ENCODE peak calls at places on chromosomes 7 and 10, in five cellular contexts. Z, D, T, V and J are unnamed samples.

GRCh38 chr10:47257396-47258120 is 42.4 kb upstream of the GDF10 start:
- DNase-seq in D (no peak), V (no peak), T (peak; percentile 69), Z (no peak), J (no peak)

GRCh38 chr10:125820705-125821104 is 2.4 kb downstream of the UROS start:
- DNase-seq in V (no peak), D (no peak), Z (no peak), T (no peak), J (peak; percentile 51)

GRCh38 chr7:89687266-89687665 is 467.0 kb upstream of the STEAP1 start:
- DNase-seq in Z (no peak), V (no peak), T (no peak), D (no peak), J (no peak)

GRCh38 chr10:3014968-3015367 is 52.4 kb upstream of the PFKP start:
- DNase-seq in D (no peak), Z (no peak), V (no peak), T (no peak), J (no peak)

GRCh38 chr10:27710009-27710408 is 35.6 kb downstream of the MKX start:
- DNase-seq in D (no peak), Z (no peak), T (no peak), V (no peak), J (no peak)

GRCh38 chr10:80265740-80266512 is 23.5 kb downstream of the MAT1A start:
- DNase-seq in Z (peak; percentile 14), V (no peak), D (no peak), T (no peak), J (no peak)

GRCh38 chr7:42373285-42373684 is 136.3 kb upstream of the GLI3 start:
- DNase-seq in Z (no peak), D (no peak), T (no peak), V (no peak), J (no peak)

GRCh38 chr7:36971515-36972139 is 247.3 kb upstream of the AOAH start:
- DNase-seq in Z (no peak), T (no peak), V (no peak), D (no peak), J (no peak)

GRCh38 chr10:35412336-35412735 is 76.0 kb downstream of the CCNY start:
- DNase-seq in V (no peak), T (no peak), Z (no peak), D (no peak), J (no peak)

GRCh38 chr10:104337985-104338735 is at the start of gene ITPRIP:
- DNase-seq in V (no peak), Z (peak; percentile 59), D (peak; percentile 81), T (peak; percentile 91), J (peak; percentile 80)

GRCh38 chr7:129530881-129531391 is 28.6 kb downstream of the SMKR1 start:
- DNase-seq in V (no peak), T (peak; percentile 58), D (peak; percentile 36), Z (no peak), J (no peak)

GRCh38 chr10:76303682-76304316 is 872.4 kb downstream of the LRMDA start:
- DNase-seq in D (peak; percentile 61), T (peak; percentile 86), Z (peak; percentile 63), V (no peak), J (no peak)

GRCh38 chr10:76302491-76302890 is 871.1 kb downstream of the LRMDA start:
- DNase-seq in Z (no peak), D (no peak), V (no peak), T (peak; percentile 71), J (no peak)

GRCh38 chr10:76299501-76299900 is 868.1 kb downstream of the LRMDA start:
- DNase-seq in V (no peak), Z (no peak), D (no peak), T (no peak), J (no peak)

GRCh38 chr10:76302936-76303656 is 871.7 kb downstream of the LRMDA start:
- DNase-seq in D (no peak), Z (no peak), T (peak; percentile 59), V (no peak), J (no peak)

GRCh38 chr10:76301950-76302349 is 870.5 kb downstream of the LRMDA start:
- DNase-seq in D (no peak), V (no peak), Z (no peak), T (no peak), J (no peak)
- TF ChIP-seq CTCF in D (no peak), V (no peak), Z (peak; percentile 23), T (no peak), J (no peak)

DNA sequence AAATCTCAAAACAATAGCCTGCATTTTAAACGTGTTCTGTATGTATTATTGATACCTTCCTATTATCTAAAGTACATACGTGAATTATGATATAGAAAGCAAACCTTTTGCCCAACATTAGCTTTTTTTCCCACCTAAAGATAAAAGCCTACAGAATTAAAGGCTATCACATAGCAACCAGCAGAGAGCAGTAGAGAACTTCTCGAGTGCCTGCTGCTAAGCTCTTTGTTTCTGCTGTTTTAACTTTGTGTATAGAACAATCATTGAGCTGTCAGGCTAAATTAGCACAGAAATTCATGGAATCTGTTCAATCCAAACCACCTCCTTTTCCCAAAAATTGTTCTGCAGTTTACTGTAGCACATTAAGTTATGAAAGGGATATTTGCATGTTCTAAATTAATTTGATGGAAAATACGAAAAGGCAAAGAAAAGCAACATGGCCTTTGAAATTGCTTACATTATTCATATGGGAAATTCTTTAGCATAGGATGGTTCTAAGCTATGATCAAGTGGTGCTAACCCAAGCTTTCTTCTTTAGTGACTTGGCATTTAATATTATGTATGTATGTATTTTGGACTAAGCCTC is 1288.5 kb downstream of the GATA3 start:
- DNase-seq in Z (no peak), D (no peak), V (no peak), T (peak; percentile 54), J (peak; percentile 23)
- TF ChIP-seq CTCF in Z (peak; percentile 90), D (peak; percentile 51), V (peak; percentile 25), T (peak; percentile 76), J (peak; percentile 45)

GRCh38 chr7:152959610-152960009 is 200.1 kb downstream of the ACTR3B start:
- DNase-seq in D (no peak), V (no peak), Z (no peak), T (no peak), J (no peak)
- TF ChIP-seq CTCF in D (no peak), V (no peak), Z (no peak), T (no peak), J (no peak)

DNA sequence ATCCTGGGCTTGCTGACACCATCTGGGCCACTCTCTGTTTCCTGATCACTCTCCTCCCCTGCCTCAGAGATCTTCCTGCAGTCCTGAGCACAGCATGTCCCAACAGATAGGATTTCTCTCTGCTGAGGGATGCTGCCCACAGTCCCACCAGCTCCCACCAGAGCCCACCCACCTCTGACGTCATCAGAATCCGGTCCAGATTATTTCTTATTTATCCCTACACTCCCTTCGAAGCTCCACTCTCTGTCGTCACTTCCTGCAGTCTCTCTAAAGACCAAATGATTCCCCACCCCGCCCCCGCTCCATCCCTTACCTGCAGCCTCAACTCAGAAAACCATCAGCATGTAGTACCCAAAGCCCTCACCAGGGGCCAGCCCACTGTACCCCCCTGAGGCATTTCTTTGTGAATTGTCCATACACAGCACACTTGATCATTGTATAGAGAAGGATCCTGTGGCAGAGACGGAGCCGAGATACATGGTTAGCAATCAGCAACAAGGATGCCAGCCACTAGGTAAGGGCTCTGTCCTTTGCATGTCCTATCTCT is 192.0 kb upstream of the MGMT start:
- DNase-seq in D (no peak), T (no peak), V (no peak), Z (no peak), J (no peak)
- TF ChIP-seq CTCF in D (no peak), T (peak; percentile 7), V (no peak), Z (peak; percentile 44), J (no peak)

GRCh38 chr7:27689045-27689877 is 26.6 kb upstream of the HIBADH start:
- DNase-seq in V (no peak), T (peak; percentile 72), Z (no peak), D (no peak), J (peak; percentile 40)
- TF ChIP-seq CTCF in V (no peak), T (peak; percentile 52), Z (no peak), D (peak; percentile 67), J (peak; percentile 27)

DNA sequence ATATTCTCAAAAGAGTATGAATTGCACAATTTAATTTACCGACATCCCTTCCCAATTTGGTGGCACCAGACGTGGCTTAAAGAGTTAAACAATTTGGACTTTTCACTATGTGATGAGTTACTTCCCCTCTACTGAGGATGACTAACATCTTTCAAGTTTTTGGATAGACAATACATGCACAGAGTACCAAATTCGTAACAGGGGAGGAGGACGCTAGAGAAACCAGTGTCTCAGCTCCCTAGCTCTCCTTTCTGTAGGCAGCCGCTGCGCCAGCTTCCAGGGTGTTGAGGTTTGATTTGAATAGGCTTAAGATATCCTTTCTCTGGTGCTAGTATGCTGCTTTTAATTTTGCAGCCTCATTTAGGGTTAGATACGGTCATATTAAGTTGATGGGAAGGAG is 69.2 kb downstream of the GNA12 start:
- DNase-seq in Z (no peak), V (no peak), D (no peak), T (no peak), J (no peak)
- TF ChIP-seq CTCF in Z (no peak), V (no peak), D (no peak), T (no peak), J (no peak)

GRCh38 chr7:95800787-95801186 is 28.4 kb downstream of the DYNC1I1 start:
- DNase-seq in T (no peak), V (no peak), Z (no peak), D (no peak), J (no peak)

GRCh38 chr7:95793658-95794057 is 21.3 kb downstream of the DYNC1I1 start:
- DNase-seq in Z (no peak), T (no peak), V (no peak), D (no peak), J (no peak)

GRCh38 chr7:95794917-95795515 is 22.7 kb downstream of the DYNC1I1 start:
- DNase-seq in D (no peak), V (no peak), T (peak; percentile 10), Z (no peak), J (no peak)

GRCh38 chr7:95796617-95797016 is 24.3 kb downstream of the DYNC1I1 start:
- DNase-seq in T (no peak), V (no peak), D (no peak), Z (no peak), J (no peak)

DNA sequence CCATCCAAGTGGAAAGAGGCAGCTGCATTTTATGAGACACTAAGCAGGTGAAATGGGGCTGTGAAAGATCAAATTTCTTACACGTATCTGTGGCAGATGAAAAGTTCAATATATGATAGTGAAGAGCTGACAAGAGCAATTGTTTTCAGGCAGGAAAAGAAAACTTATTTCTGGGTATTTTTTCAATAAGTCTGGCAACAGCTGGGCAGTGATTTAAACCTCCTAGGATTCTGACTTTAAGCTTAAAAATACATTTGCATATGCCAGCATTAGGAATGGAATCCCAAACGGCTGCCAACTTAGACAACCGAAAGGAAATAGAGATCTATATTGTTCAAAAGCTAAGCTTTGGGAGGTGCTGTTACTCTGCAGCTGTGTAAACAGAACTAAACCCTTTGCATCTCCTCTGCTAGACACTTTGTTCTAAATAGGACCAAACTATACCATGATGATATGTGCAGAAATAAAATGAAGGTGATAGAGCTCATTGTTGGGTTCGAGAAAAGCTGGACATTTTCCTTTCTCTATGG is 26.1 kb downstream of the DYNC1I1 start:
- DNase-seq in D (no peak), V (no peak), T (no peak), Z (no peak), J (no peak)
- TF ChIP-seq CTCF in D (no peak), V (no peak), T (no peak), Z (no peak), J (no peak)

GRCh38 chr7:158815471-158816128 is 13.7 kb downstream of the ESYT2 start:
- DNase-seq in T (no peak), V (no peak), Z (no peak), D (no peak), J (no peak)
- TF ChIP-seq CTCF in T (no peak), V (no peak), Z (no peak), D (no peak), J (no peak)